ENCODE peak calls at places on chromosomes 12 and 14, in eight cellular contexts. S, J, Q, M, T, N, W and Y are unnamed samples.

GRCh38 chr12:27970981-27971489 is 1.5 kb downstream of the PTHLH start:
- DNase-seq in W (peak), J (no peak), N (no peak), S (no peak), M (no peak), T (peak), Q (no peak), Y (no peak)

GRCh38 chr12:28440209-28440608 is 250.0 kb downstream of the CCDC91 start:
- DNase-seq in J (no peak), Q (no peak), M (no peak), T (no peak), N (no peak), W (no peak), S (no peak), Y (no peak)

GRCh38 chr12:11728154-11728755 is 78.8 kb downstream of the ETV6 start:
- DNase-seq in W (no peak), T (no peak), N (no peak), M (no peak), J (no peak), Q (no peak), S (no peak), Y (no peak)

GRCh38 chr12:77847060-77847541 is 16.4 kb downstream of the NAV3 start:
- DNase-seq in W (no peak), N (no peak), S (no peak), M (no peak), Q (peak), J (no peak), T (peak), Y (no peak)

GRCh38 chr12:124109760-124110159 is 136.7 kb downstream of the ZNF664 start:
- DNase-seq in S (no peak), N (no peak), Q (no peak), W (peak), T (peak), M (no peak), J (peak), Y (no peak)

GRCh38 chr14:67186789-67187188 is 2.5 kb upstream of the GARIN2 start:
- DNase-seq in Q (no peak), J (peak), W (no peak), T (no peak), M (no peak), S (no peak), N (no peak), Y (no peak)

GRCh38 chr14:53217283-53217994 is 64.3 kb upstream of the DDHD1 start:
- DNase-seq in Q (no peak), N (no peak), J (peak), T (peak), W (peak), S (no peak), M (peak), Y (peak)

GRCh38 chr12:46370792-46371717 is 1.5 kb downstream of the SLC38A2 start:
- DNase-seq in W (peak), Q (no peak), J (peak), S (peak), T (peak), N (peak), M (peak), Y (peak)

GRCh38 chr14:87613856-87614255 is 379.1 kb downstream of the GALC start:
- DNase-seq in Q (no peak), M (no peak), J (no peak), S (no peak), T (peak), N (no peak), W (no peak), Y (no peak)

GRCh38 chr12:122825773-122826724 is 9.2 kb upstream of the HIP1R start:
- DNase-seq in W (no peak), S (no peak), Q (no peak), J (no peak), N (no peak), M (no peak), T (peak), Y (no peak)

GRCh38 chr14:100981808-100982207 is 78.3 kb upstream of the RTL1 start:
- DNase-seq in J (no peak), W (no peak), N (no peak), Q (no peak), T (no peak), S (no peak), M (no peak), Y (no peak)

GRCh38 chr14:94671870-94672444 is 59.8 kb downstream of the SERPINA3 start:
- DNase-seq in S (no peak), N (no peak), M (no peak), J (no peak), W (no peak), Q (no peak), T (no peak), Y (no peak)

GRCh38 chr12:52074006-52074405 is 4.2 kb downstream of the ATG101 start:
- DNase-seq in T (no peak), Q (no peak), J (no peak), N (no peak), M (no peak), W (peak), S (no peak), Y (no peak)

GRCh38 chr12:16347391-16348298 is at the start of gene MGST1:
- DNase-seq in W (peak), J (no peak), N (no peak), S (no peak), T (peak), Q (no peak), M (no peak), Y (no peak)

GRCh38 chr14:38629412-38629811 is 373.5 kb upstream of the CLEC14A start:
- DNase-seq in M (no peak), Q (no peak), W (no peak), N (no peak), J (no peak), S (no peak), T (no peak), Y (no peak)

GRCh38 chr14:24941719-24942118 is 108.2 kb downstream of the STXBP6 start:
- DNase-seq in M (no peak), N (no peak), J (no peak), Q (no peak), S (no peak), T (no peak), W (no peak), Y (no peak)

GRCh38 chr14:56170028-56170427 is 51.8 kb downstream of the PELI2 start:
- DNase-seq in W (no peak), J (no peak), M (no peak), N (no peak), T (no peak), Q (no peak), S (no peak), Y (no peak)

GRCh38 chr12:2049604-2050540 is 2.9 kb upstream of the CACNA1C start:
- DNase-seq in M (no peak), W (no peak), N (no peak), T (no peak), Q (no peak), J (no peak), S (no peak), Y (no peak)

GRCh38 chr14:97179573-97179972 is 382.4 kb downstream of the VRK1 start:
- DNase-seq in J (peak), M (no peak), S (no peak), T (no peak), N (no peak), Q (no peak), W (no peak), Y (no peak)

GRCh38 chr12:113161415-113162016 is 12.0 kb downstream of the CFAP73 start:
- DNase-seq in S (peak), N (peak), W (no peak), T (peak), J (peak), M (no peak), Q (peak), Y (peak)

GRCh38 chr12:100845095-100845494 is 50.5 kb downstream of the ANO4 start:
- DNase-seq in M (no peak), W (no peak), J (no peak), Q (no peak), N (no peak), T (peak), S (no peak), Y (no peak)

GRCh38 chr12:116766746-116767145 is 28.6 kb downstream of the RNFT2 start:
- DNase-seq in S (no peak), T (no peak), M (no peak), Q (no peak), N (no peak), W (no peak), J (no peak), Y (no peak)

GRCh38 chr14:68840454-68840853 is 47.6 kb upstream of the ZFP36L1 start:
- DNase-seq in M (no peak), J (no peak), Q (no peak), N (no peak), W (no peak), T (no peak), S (no peak), Y (no peak)

GRCh38 chr12:128662106-128662505 is 161.7 kb downstream of the SLC15A4 start:
- DNase-seq in M (no peak), S (no peak), T (no peak), N (no peak), Q (no peak), J (no peak), W (no peak), Y (no peak)

GRCh38 chr12:52836042-52836466 is 1.9 kb upstream of the KRT79 start:
- DNase-seq in S (no peak), J (peak), W (peak), N (no peak), M (no peak), T (no peak), Q (no peak), Y (no peak)

GRCh38 chr12:123960856-123961255 is 11.8 kb downstream of the CCDC92 start:
- DNase-seq in W (no peak), J (no peak), Q (no peak), T (no peak), M (no peak), S (no peak), N (no peak), Y (no peak)

GRCh38 chr12:5619628-5620027 is 187.7 kb downstream of the NTF3 start:
- DNase-seq in M (no peak), S (no peak), N (no peak), J (no peak), Q (no peak), T (no peak), W (no peak), Y (no peak)

GRCh38 chr12:68109001-68109400 is 50.5 kb downstream of the IFNG start:
- DNase-seq in W (no peak), M (no peak), S (no peak), J (no peak), T (no peak), N (no peak), Q (no peak), Y (no peak)

GRCh38 chr12:123396543-123396942 is 12.6 kb downstream of the KMT5A start:
- DNase-seq in S (no peak), T (no peak), N (no peak), J (no peak), Q (no peak), W (no peak), M (no peak), Y (no peak)

GRCh38 chr12:60335765-60336164 is 739.9 kb downstream of the SLC16A7 start:
- DNase-seq in W (peak), S (no peak), Q (no peak), T (peak), J (no peak), M (no peak), N (no peak), Y (no peak)

GRCh38 chr14:52103416-52103815 is 34.6 kb upstream of the NID2 start:
- DNase-seq in Q (no peak), J (no peak), N (no peak), S (no peak), M (no peak), T (no peak), W (no peak), Y (no peak)

GRCh38 chr14:79581912-79582576 is 629.3 kb downstream of the DIO2 start:
- DNase-seq in S (no peak), Q (no peak), T (no peak), W (no peak), J (no peak), N (no peak), M (no peak), Y (no peak)

GRCh38 chr14:33737446-33737845 is 213.4 kb downstream of the EGLN3 start:
- DNase-seq in W (peak), Q (no peak), N (no peak), T (no peak), S (no peak), M (no peak), J (no peak), Y (no peak)

GRCh38 chr12:61220337-61220736 is 1039.9 kb upstream of the USP15 start:
- DNase-seq in S (no peak), M (no peak), T (peak), W (no peak), Q (no peak), N (no peak), J (no peak), Y (no peak)

GRCh38 chr12:120856980-120857379 is 47.2 kb downstream of the SPPL3 start:
- DNase-seq in N (no peak), T (no peak), W (peak), J (no peak), S (no peak), M (no peak), Q (no peak), Y (no peak)

GRCh38 chr12:46384451-46385301 is 12.1 kb upstream of the SLC38A2 start:
- DNase-seq in Q (no peak), J (no peak), M (no peak), S (no peak), W (no peak), T (no peak), N (no peak), Y (no peak)

GRCh38 chr12:64780531-64781373 is 21.5 kb upstream of the GNS start:
- DNase-seq in Q (no peak), W (peak), S (no peak), M (peak), N (no peak), J (peak), T (peak), Y (no peak)

GRCh38 chr12:131006036-131006735 is 52.5 kb downstream of the ADGRD1 start:
- DNase-seq in Q (no peak), W (no peak), N (no peak), J (no peak), M (no peak), T (no peak), S (no peak), Y (no peak)